ENCODE peak calls at places on chromosome 17, in seven cellular contexts. One of them, this sample, is unnamed.

GRCh38 chr17:75514299-75515228 is 773 bp downstream of the CASKIN2 start:
- DNase-seq in body of pancreas: peak
- DNase-seq in glutamatergic neuron: peak
- DNase-seq in pancreas: peak
- DNase-seq in nephron progenitor cell: peak
- DNase-seq in astrocyte of the spinal cord: no peak
- DNase-seq in heart right ventricle: peak
- DNase-seq in this sample: peak

GRCh38 chr17:4738136-4739121 is 1.2 kb upstream of the ZMYND15 start:
- DNase-seq in body of pancreas: peak
- DNase-seq in glutamatergic neuron: no peak
- DNase-seq in pancreas: no peak
- DNase-seq in nephron progenitor cell: no peak
- DNase-seq in astrocyte of the spinal cord: no peak
- DNase-seq in heart right ventricle: no peak
- DNase-seq in this sample: peak

GRCh38 chr17:44916059-44916780 is 920 bp upstream of the GFAP start:
- DNase-seq in body of pancreas: no peak
- DNase-seq in glutamatergic neuron: no peak
- DNase-seq in pancreas: no peak
- DNase-seq in nephron progenitor cell: no peak
- DNase-seq in astrocyte of the spinal cord: no peak
- DNase-seq in heart right ventricle: no peak
- DNase-seq in this sample: no peak

GRCh38 chr17:55749985-55750384 is 866 bp upstream of the PCTP start:
- DNase-seq in body of pancreas: no peak
- DNase-seq in glutamatergic neuron: no peak
- DNase-seq in pancreas: no peak
- DNase-seq in nephron progenitor cell: no peak
- DNase-seq in astrocyte of the spinal cord: no peak
- DNase-seq in heart right ventricle: no peak
- DNase-seq in this sample: no peak

GRCh38 chr17:30590086-30590485 is 112.9 kb downstream of the GOSR1 start:
- DNase-seq in body of pancreas: no peak
- DNase-seq in glutamatergic neuron: no peak
- DNase-seq in pancreas: no peak
- DNase-seq in nephron progenitor cell: no peak
- DNase-seq in astrocyte of the spinal cord: no peak
- DNase-seq in heart right ventricle: no peak
- DNase-seq in this sample: no peak

GRCh38 chr17:3761061-3761917 is 37.6 kb downstream of the HASPIN start:
- DNase-seq in body of pancreas: no peak
- DNase-seq in glutamatergic neuron: no peak
- DNase-seq in pancreas: no peak
- DNase-seq in nephron progenitor cell: no peak
- DNase-seq in astrocyte of the spinal cord: no peak
- DNase-seq in heart right ventricle: no peak
- DNase-seq in this sample: no peak

GRCh38 chr17:74028717-74029116 is 174.8 kb upstream of the RPL38 start:
- DNase-seq in body of pancreas: no peak
- DNase-seq in glutamatergic neuron: no peak
- DNase-seq in pancreas: no peak
- DNase-seq in nephron progenitor cell: no peak
- DNase-seq in astrocyte of the spinal cord: no peak
- DNase-seq in heart right ventricle: no peak
- DNase-seq in this sample: no peak

GRCh38 chr17:29583324-29584248 is 5.9 kb downstream of the GIT1 start:
- DNase-seq in body of pancreas: peak
- DNase-seq in glutamatergic neuron: no peak
- DNase-seq in pancreas: no peak
- DNase-seq in nephron progenitor cell: no peak
- DNase-seq in astrocyte of the spinal cord: no peak
- DNase-seq in heart right ventricle: no peak
- DNase-seq in this sample: no peak

GRCh38 chr17:9658593-9659211 is 13.4 kb downstream of the USP43 start:
- DNase-seq in body of pancreas: no peak
- DNase-seq in glutamatergic neuron: no peak
- DNase-seq in pancreas: no peak
- DNase-seq in nephron progenitor cell: no peak
- DNase-seq in astrocyte of the spinal cord: peak
- DNase-seq in heart right ventricle: no peak
- DNase-seq in this sample: no peak

GRCh38 chr17:3385869-3386816 is at the start of gene OR3A2:
- DNase-seq in body of pancreas: no peak
- DNase-seq in glutamatergic neuron: peak
- DNase-seq in pancreas: no peak
- DNase-seq in nephron progenitor cell: no peak
- DNase-seq in astrocyte of the spinal cord: no peak
- DNase-seq in heart right ventricle: no peak
- DNase-seq in this sample: no peak

GRCh38 chr17:29572691-29573557 is 4.4 kb downstream of the TP53I13 start:
- DNase-seq in body of pancreas: peak
- DNase-seq in glutamatergic neuron: peak
- DNase-seq in pancreas: peak
- DNase-seq in nephron progenitor cell: peak
- DNase-seq in astrocyte of the spinal cord: peak
- DNase-seq in heart right ventricle: peak
- DNase-seq in this sample: no peak

GRCh38 chr17:9976283-9977009 is 71.4 kb upstream of the RCVRN start:
- DNase-seq in body of pancreas: no peak
- DNase-seq in glutamatergic neuron: no peak
- DNase-seq in pancreas: no peak
- DNase-seq in nephron progenitor cell: no peak
- DNase-seq in astrocyte of the spinal cord: no peak
- DNase-seq in heart right ventricle: no peak
- DNase-seq in this sample: no peak

GRCh38 chr17:40104570-40105471 is 4.4 kb upstream of the NR1D1 start:
- DNase-seq in body of pancreas: no peak
- DNase-seq in glutamatergic neuron: no peak
- DNase-seq in pancreas: no peak
- DNase-seq in nephron progenitor cell: no peak
- DNase-seq in astrocyte of the spinal cord: no peak
- DNase-seq in heart right ventricle: no peak
- DNase-seq in this sample: peak

GRCh38 chr17:77741109-77741508 is 217.4 kb upstream of the TNRC6C start:
- DNase-seq in body of pancreas: no peak
- DNase-seq in glutamatergic neuron: no peak
- DNase-seq in pancreas: no peak
- DNase-seq in nephron progenitor cell: no peak
- DNase-seq in astrocyte of the spinal cord: no peak
- DNase-seq in heart right ventricle: no peak
- DNase-seq in this sample: no peak

GRCh38 chr17:71180801-71181385 is 939.9 kb upstream of the SOX9 start:
- DNase-seq in body of pancreas: peak
- DNase-seq in glutamatergic neuron: no peak
- DNase-seq in pancreas: peak
- DNase-seq in nephron progenitor cell: peak
- DNase-seq in astrocyte of the spinal cord: peak
- DNase-seq in heart right ventricle: no peak
- DNase-seq in this sample: no peak

GRCh38 chr17:48258317-48258716 is 150.8 kb downstream of the SNX11 start:
- DNase-seq in body of pancreas: no peak
- DNase-seq in glutamatergic neuron: no peak
- DNase-seq in pancreas: no peak
- DNase-seq in nephron progenitor cell: no peak
- DNase-seq in astrocyte of the spinal cord: no peak
- DNase-seq in heart right ventricle: no peak
- DNase-seq in this sample: no peak

GRCh38 chr17:41741709-41742108 is 7.3 kb upstream of the HAP1 start:
- DNase-seq in body of pancreas: no peak
- DNase-seq in glutamatergic neuron: no peak
- DNase-seq in pancreas: no peak
- DNase-seq in nephron progenitor cell: no peak
- DNase-seq in astrocyte of the spinal cord: no peak
- DNase-seq in heart right ventricle: no peak
- DNase-seq in this sample: no peak

GRCh38 chr17:77353684-77354419 is 213.1 kb downstream of the SEC14L1 start:
- DNase-seq in body of pancreas: no peak
- DNase-seq in glutamatergic neuron: no peak
- DNase-seq in pancreas: no peak
- DNase-seq in nephron progenitor cell: no peak
- DNase-seq in astrocyte of the spinal cord: no peak
- DNase-seq in heart right ventricle: no peak
- DNase-seq in this sample: no peak

GRCh38 chr17:77306790-77307478 is 166.2 kb downstream of the SEC14L1 start:
- DNase-seq in body of pancreas: peak
- DNase-seq in glutamatergic neuron: no peak
- DNase-seq in pancreas: peak
- DNase-seq in nephron progenitor cell: no peak
- DNase-seq in astrocyte of the spinal cord: no peak
- DNase-seq in heart right ventricle: no peak
- DNase-seq in this sample: no peak

GRCh38 chr17:49646391-49647255 is 31.3 kb downstream of the SPOP start:
- DNase-seq in body of pancreas: no peak
- DNase-seq in glutamatergic neuron: no peak
- DNase-seq in pancreas: no peak
- DNase-seq in nephron progenitor cell: no peak
- DNase-seq in astrocyte of the spinal cord: peak
- DNase-seq in heart right ventricle: no peak
- DNase-seq in this sample: peak

GRCh38 chr17:83176956-83177583 is 97.7 kb downstream of the METRNL start:
- DNase-seq in body of pancreas: no peak
- DNase-seq in glutamatergic neuron: no peak
- DNase-seq in pancreas: no peak
- DNase-seq in nephron progenitor cell: no peak
- DNase-seq in astrocyte of the spinal cord: no peak
- DNase-seq in heart right ventricle: no peak
- DNase-seq in this sample: no peak

GRCh38 chr17:77869665-77870132 is 88.8 kb upstream of the TNRC6C start:
- DNase-seq in body of pancreas: no peak
- DNase-seq in glutamatergic neuron: peak
- DNase-seq in pancreas: no peak
- DNase-seq in nephron progenitor cell: no peak
- DNase-seq in astrocyte of the spinal cord: no peak
- DNase-seq in heart right ventricle: peak
- DNase-seq in this sample: no peak

GRCh38 chr17:4542003-4542725 is 13.0 kb downstream of the MYBBP1A start:
- DNase-seq in body of pancreas: peak
- DNase-seq in glutamatergic neuron: no peak
- DNase-seq in pancreas: no peak
- DNase-seq in nephron progenitor cell: no peak
- DNase-seq in astrocyte of the spinal cord: no peak
- DNase-seq in heart right ventricle: no peak
- DNase-seq in this sample: no peak

GRCh38 chr17:31843382-31843780 is 15.7 kb downstream of the COPRS start:
- DNase-seq in body of pancreas: no peak
- DNase-seq in glutamatergic neuron: no peak
- DNase-seq in pancreas: no peak
- DNase-seq in nephron progenitor cell: no peak
- DNase-seq in astrocyte of the spinal cord: peak
- DNase-seq in heart right ventricle: no peak
- DNase-seq in this sample: no peak

GRCh38 chr17:14308636-14308964 is 7.7 kb downstream of the HS3ST3B1 start:
- DNase-seq in body of pancreas: no peak
- DNase-seq in glutamatergic neuron: no peak
- DNase-seq in pancreas: no peak
- DNase-seq in nephron progenitor cell: no peak
- DNase-seq in astrocyte of the spinal cord: peak
- DNase-seq in heart right ventricle: no peak
- DNase-seq in this sample: no peak

DNA sequence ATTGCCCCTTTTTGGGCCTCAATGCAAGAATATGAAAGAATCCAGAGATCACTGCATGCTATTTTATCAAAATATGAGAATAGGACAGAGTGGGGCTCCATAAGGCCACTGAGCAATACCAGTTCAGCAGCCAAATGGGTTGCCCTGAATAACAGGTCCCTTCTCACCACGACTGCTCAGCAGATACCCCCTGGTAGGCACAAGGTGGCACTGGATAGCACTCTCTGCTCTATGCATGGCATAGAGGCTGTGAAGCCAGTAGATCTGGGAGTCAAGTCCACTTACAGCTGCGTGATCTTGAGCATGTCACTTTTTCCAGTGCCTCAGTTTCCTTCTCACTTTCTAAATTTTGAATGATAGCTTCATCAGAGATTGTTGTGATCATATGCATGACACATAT is 84.7 kb upstream of the ASIC2 start:
- DNase-seq in body of pancreas: no peak
- DNase-seq in glutamatergic neuron: no peak
- DNase-seq in pancreas: no peak
- DNase-seq in nephron progenitor cell: no peak
- DNase-seq in astrocyte of the spinal cord: no peak
- DNase-seq in heart right ventricle: no peak
- DNase-seq in this sample: no peak
- TF ChIP-seq CTCF in body of pancreas: no peak
- TF ChIP-seq CTCF in glutamatergic neuron: no peak
- TF ChIP-seq CTCF in pancreas: no peak
- TF ChIP-seq CTCF in nephron progenitor cell: no peak
- TF ChIP-seq CTCF in astrocyte of the spinal cord: no peak
- TF ChIP-seq CTCF in heart right ventricle: no peak
- TF ChIP-seq CTCF in this sample: no peak

GRCh38 chr17:6699997-6700947 is 12.9 kb downstream of the SLC13A5 start:
- DNase-seq in body of pancreas: no peak
- DNase-seq in glutamatergic neuron: no peak
- DNase-seq in pancreas: no peak
- DNase-seq in nephron progenitor cell: no peak
- DNase-seq in astrocyte of the spinal cord: no peak
- DNase-seq in heart right ventricle: no peak
- DNase-seq in this sample: no peak
- TF ChIP-seq CTCF in body of pancreas: no peak
- TF ChIP-seq CTCF in glutamatergic neuron: no peak
- TF ChIP-seq CTCF in pancreas: no peak
- TF ChIP-seq CTCF in nephron progenitor cell: no peak
- TF ChIP-seq CTCF in astrocyte of the spinal cord: no peak
- TF ChIP-seq CTCF in heart right ventricle: no peak
- TF ChIP-seq CTCF in this sample: no peak

GRCh38 chr17:17671369-17672119 is 9.7 kb upstream of the RAI1 start:
- DNase-seq in body of pancreas: no peak
- DNase-seq in glutamatergic neuron: no peak
- DNase-seq in pancreas: no peak
- DNase-seq in nephron progenitor cell: no peak
- DNase-seq in astrocyte of the spinal cord: no peak
- DNase-seq in heart right ventricle: no peak
- DNase-seq in this sample: no peak

GRCh38 chr17:17672453-17673368 is 8.5 kb upstream of the RAI1 start:
- DNase-seq in body of pancreas: no peak
- DNase-seq in glutamatergic neuron: no peak
- DNase-seq in pancreas: no peak
- DNase-seq in nephron progenitor cell: no peak
- DNase-seq in astrocyte of the spinal cord: no peak
- DNase-seq in heart right ventricle: no peak
- DNase-seq in this sample: no peak

GRCh38 chr17:17669081-17669850 is 12.0 kb upstream of the RAI1 start:
- DNase-seq in body of pancreas: no peak
- DNase-seq in glutamatergic neuron: peak
- DNase-seq in pancreas: no peak
- DNase-seq in nephron progenitor cell: no peak
- DNase-seq in astrocyte of the spinal cord: peak
- DNase-seq in heart right ventricle: no peak
- DNase-seq in this sample: no peak

GRCh38 chr17:17669851-17670232 is 11.4 kb upstream of the RAI1 start:
- DNase-seq in body of pancreas: no peak
- DNase-seq in glutamatergic neuron: no peak
- DNase-seq in pancreas: no peak
- DNase-seq in nephron progenitor cell: no peak
- DNase-seq in astrocyte of the spinal cord: no peak
- DNase-seq in heart right ventricle: no peak
- DNase-seq in this sample: no peak

GRCh38 chr17:17670701-17671319 is 10.4 kb upstream of the RAI1 start:
- DNase-seq in body of pancreas: no peak
- DNase-seq in glutamatergic neuron: no peak
- DNase-seq in pancreas: no peak
- DNase-seq in nephron progenitor cell: no peak
- DNase-seq in astrocyte of the spinal cord: no peak
- DNase-seq in heart right ventricle: no peak
- DNase-seq in this sample: no peak
- TF ChIP-seq CTCF in body of pancreas: no peak
- TF ChIP-seq CTCF in glutamatergic neuron: no peak
- TF ChIP-seq CTCF in pancreas: no peak
- TF ChIP-seq CTCF in nephron progenitor cell: no peak
- TF ChIP-seq CTCF in astrocyte of the spinal cord: no peak
- TF ChIP-seq CTCF in heart right ventricle: no peak
- TF ChIP-seq CTCF in this sample: no peak

GRCh38 chr17:7220593-7221280 is 999 bp downstream of the ACADVL start:
- DNase-seq in body of pancreas: peak
- DNase-seq in glutamatergic neuron: peak
- DNase-seq in pancreas: peak
- DNase-seq in nephron progenitor cell: no peak
- DNase-seq in astrocyte of the spinal cord: peak
- DNase-seq in heart right ventricle: no peak
- DNase-seq in this sample: peak
- TF ChIP-seq CTCF in body of pancreas: no peak
- TF ChIP-seq CTCF in glutamatergic neuron: no peak
- TF ChIP-seq CTCF in pancreas: no peak
- TF ChIP-seq CTCF in nephron progenitor cell: peak
- TF ChIP-seq CTCF in astrocyte of the spinal cord: peak
- TF ChIP-seq CTCF in heart right ventricle: peak
- TF ChIP-seq CTCF in this sample: no peak